ENCODE peak calls at places on chromosomes 11 and 22, in eight cellular contexts. C is activated CD8-positive, alpha-beta memory T cell treated with anti-CD3 and anti-CD28 coated beads, Interleukin-2, amount 50 U/mL, for 48 hours; K is A549; Y is epithelial cell of esophagus; H is C1 segment of cervical spinal cord; M is AG09309; F is HepG2; J is ovary. B is an unnamed sample.

GRCh38 chr11:64592234-64592615 is 1.2 kb downstream of the SLC22A12 start:
- DNase-seq in C (no peak), K (no peak), Y (no peak), H (no peak), M (no peak), F (no peak), J (peak; percentile 13), B (no peak)

GRCh38 chr11:130431337-130431773 is 2.9 kb upstream of the ADAMTS8 start:
- DNase-seq in C (peak; percentile 83), K (peak; percentile 69), Y (peak; percentile 77), H (peak; percentile 2), M (no peak), F (peak; percentile 55), J (peak; percentile 84), B (no peak)

GRCh38 chr11:119709638-119710346 is 19.2 kb downstream of the NECTIN1 start:
- DNase-seq in C (no peak), K (no peak), Y (no peak), H (peak; percentile 95), M (no peak), F (no peak), J (no peak), B (no peak)

GRCh38 chr11:134040386-134041297 is 28.2 kb upstream of the JAM3 start:
- DNase-seq in C (no peak), K (no peak), Y (peak; percentile 50), H (no peak), M (no peak), F (no peak), J (peak; percentile 81), B (no peak)

GRCh38 chr22:21736084-21736642 is 569 bp upstream of the YPEL1 start:
- DNase-seq in C (no peak), K (no peak), Y (no peak), H (no peak), M (no peak), F (no peak), J (no peak), B (no peak)

GRCh38 chr22:50318698-50319411 is 8.0 kb downstream of the DENND6B start:
- DNase-seq in C (no peak), K (no peak), Y (no peak), H (no peak), M (no peak), F (no peak), J (no peak), B (no peak)

GRCh38 chr11:77361184-77361583 is 59.7 kb upstream of the GDPD4 start:
- DNase-seq in C (no peak), K (peak; percentile 13), Y (peak; percentile 20), H (no peak), M (peak; percentile 55), F (no peak), J (no peak), B (no peak)

GRCh38 chr22:37777122-37777687 is 30.5 kb upstream of the GCAT start:
- DNase-seq in C (no peak), K (no peak), Y (peak; percentile 99), H (no peak), M (peak; percentile 66), F (peak; percentile 21), J (no peak), B (peak; percentile 84)

GRCh38 chr11:79971255-79971654 is 530.4 kb upstream of the TENM4 start:
- DNase-seq in C (no peak), K (no peak), Y (no peak), H (no peak), M (no peak), F (no peak), J (no peak), B (no peak)

B was measured in HS-5.